ENCODE peak calls at places on chromosome 1, in eight cellular contexts. K, W, H, I, Y, F, U and C are unnamed samples.

GRCh38 chr1:38029725-38030511 is 16.7 kb downstream of the POU3F1 start:
- DNase-seq in H (peak), K (peak), Y (peak), W (peak), I (no peak), F (no peak), U (peak), C (peak)

GRCh38 chr1:32200226-32201010 is at the start of gene CCDC28B:
- DNase-seq in Y (peak), K (peak), W (peak), U (peak), F (peak), H (peak), I (peak), C (peak)

GRCh38 chr1:40876891-40877290 is 14.7 kb upstream of the CITED4 start:
- DNase-seq in H (no peak), K (no peak), U (no peak), W (no peak), F (no peak), Y (no peak), I (no peak), C (no peak)

GRCh38 chr1:228782662-228783414 is 47.6 kb downstream of the RHOU start:
- DNase-seq in K (no peak), U (no peak), Y (no peak), W (no peak), F (no peak), I (no peak), H (no peak), C (no peak)

GRCh38 chr1:37661401-37661800 is 26.7 kb upstream of the RSPO1 start:
- DNase-seq in H (peak), Y (no peak), W (no peak), U (no peak), I (no peak), K (no peak), F (no peak), C (no peak)

GRCh38 chr1:200423235-200423634 is 13.4 kb upstream of the ZNF281 start:
- DNase-seq in W (no peak), K (no peak), Y (no peak), F (no peak), I (no peak), U (no peak), H (no peak), C (no peak)

GRCh38 chr1:228994691-228995090 is 259.4 kb downstream of the RHOU start:
- DNase-seq in F (no peak), W (no peak), Y (no peak), U (no peak), K (no peak), I (no peak), H (no peak), C (no peak)

GRCh38 chr1:24696033-24696755 is 49.1 kb upstream of the CLIC4 start:
- DNase-seq in H (no peak), F (peak), Y (no peak), K (no peak), U (no peak), W (no peak), I (no peak), C (no peak)